ENCODE peak calls at places on chromosomes 12 and 14, in six cellular contexts. One of them, this sample, is unnamed.

GRCh38 chr14:77076118-77076631 is 21.9 kb upstream of the CIPC start:
- DNase-seq in HT1080: no peak
- DNase-seq in T-helper 1 cell: no peak
- DNase-seq in AG10803: no peak
- DNase-seq in Right ventricle myocardium inferior: peak; percentile 89
- DNase-seq in GM23248: no peak
- DNase-seq in this sample: no peak

GRCh38 chr12:25997401-25997973 is 39.0 kb downstream of the RASSF8 start:
- DNase-seq in HT1080: peak; percentile 96
- DNase-seq in T-helper 1 cell: no peak
- DNase-seq in AG10803: peak; percentile 97
- DNase-seq in Right ventricle myocardium inferior: no peak
- DNase-seq in GM23248: peak; percentile 93
- DNase-seq in this sample: no peak

GRCh38 chr14:25048170-25049126 is 1.5 kb downstream of the STXBP6 start:
- DNase-seq in HT1080: no peak
- DNase-seq in T-helper 1 cell: no peak
- DNase-seq in AG10803: peak; percentile 85
- DNase-seq in Right ventricle myocardium inferior: no peak
- DNase-seq in GM23248: peak; percentile 97
- DNase-seq in this sample: no peak

GRCh38 chr14:102125546-102125945 is 14.2 kb upstream of the WDR20 start:
- DNase-seq in HT1080: no peak
- DNase-seq in T-helper 1 cell: no peak
- DNase-seq in AG10803: no peak
- DNase-seq in Right ventricle myocardium inferior: no peak
- DNase-seq in GM23248: no peak
- DNase-seq in this sample: no peak

GRCh38 chr14:103541494-103541943 is 12.5 kb downstream of the TRMT61A start:
- DNase-seq in HT1080: no peak
- DNase-seq in T-helper 1 cell: no peak
- DNase-seq in AG10803: no peak
- DNase-seq in Right ventricle myocardium inferior: peak; percentile 46
- DNase-seq in GM23248: no peak
- DNase-seq in this sample: no peak

GRCh38 chr12:74732801-74733200 is 195.2 kb downstream of the ATXN7L3B start:
- DNase-seq in HT1080: no peak
- DNase-seq in T-helper 1 cell: no peak
- DNase-seq in AG10803: no peak
- DNase-seq in Right ventricle myocardium inferior: no peak
- DNase-seq in GM23248: no peak
- DNase-seq in this sample: no peak

GRCh38 chr12:94147991-94148840 is at the start of gene PLXNC1:
- DNase-seq in HT1080: no peak
- DNase-seq in T-helper 1 cell: peak; percentile 60
- DNase-seq in AG10803: peak; percentile 52
- DNase-seq in Right ventricle myocardium inferior: peak; percentile 90
- DNase-seq in GM23248: peak; percentile 70
- DNase-seq in this sample: no peak

GRCh38 chr14:75010472-75010871 is 7.8 kb downstream of the EIF2B2 start:
- DNase-seq in HT1080: no peak
- DNase-seq in T-helper 1 cell: no peak
- DNase-seq in AG10803: peak; percentile 66
- DNase-seq in Right ventricle myocardium inferior: no peak
- DNase-seq in GM23248: peak; percentile 51
- DNase-seq in this sample: no peak

GRCh38 chr14:58981840-58982239 is 206.6 kb upstream of the DAAM1 start:
- DNase-seq in HT1080: no peak
- DNase-seq in T-helper 1 cell: no peak
- DNase-seq in AG10803: no peak
- DNase-seq in Right ventricle myocardium inferior: no peak
- DNase-seq in GM23248: no peak
- DNase-seq in this sample: no peak

GRCh38 chr12:18258929-18259328 is 2.4 kb upstream of the PIK3C2G start:
- DNase-seq in HT1080: no peak
- DNase-seq in T-helper 1 cell: no peak
- DNase-seq in AG10803: no peak
- DNase-seq in Right ventricle myocardium inferior: no peak
- DNase-seq in GM23248: no peak
- DNase-seq in this sample: no peak

GRCh38 chr12:31499567-31499966 is 91.4 kb downstream of the DENND5B start:
- DNase-seq in HT1080: no peak
- DNase-seq in T-helper 1 cell: no peak
- DNase-seq in AG10803: no peak
- DNase-seq in Right ventricle myocardium inferior: no peak
- DNase-seq in GM23248: no peak
- DNase-seq in this sample: no peak